ENCODE peak calls at places on chromosomes 12 and 14, in ten cellular contexts. Q is A549, K is progenitor cell of endocrine pancreas, M is right lobe of liver, C is HT1080, F is DMS153, E is mesenchymal stem cell, P is GM20000, G is tibial artery, I is kidney. U is an unnamed sample.
A peak's percentile ranks its signal among the peaks of the same experiment; 100 is the strongest.

GRCh38 chr12:52032431-52032796 is 18.8 kb upstream of the NR4A1 start:
- DNase-seq in I (peak; percentile 73), M (peak; percentile 57), K (no peak), E (peak; percentile 83), G (peak; percentile 93), Q (no peak), P (no peak), C (no peak), F (no peak), U (no peak)

GRCh38 chr14:96698846-96699543 is 98.2 kb upstream of the VRK1 start:
- DNase-seq in G (no peak), M (no peak), I (no peak), P (peak; percentile 52), F (no peak), E (no peak), K (no peak), C (no peak), Q (no peak), U (peak; percentile 25)

GRCh38 chr12:52903855-52904508 is 894 bp downstream of the KRT8 start:
- DNase-seq in I (peak; percentile 86), Q (peak; percentile 56), G (no peak), K (peak; percentile 76), F (peak; percentile 49), M (peak; percentile 83), E (peak; percentile 75), C (peak; percentile 76), P (peak; percentile 78), U (peak; percentile 40)

GRCh38 chr12:11779286-11779685 is 129.8 kb downstream of the ETV6 start:
- DNase-seq in F (no peak), G (no peak), Q (no peak), E (peak; percentile 63), C (peak; percentile 8), M (no peak), I (no peak), K (no peak), P (no peak), U (no peak)

GRCh38 chr12:112535637-112536366 is 117.1 kb downstream of the PTPN11 start:
- DNase-seq in C (no peak), G (no peak), P (no peak), Q (no peak), I (no peak), M (no peak), K (no peak), F (no peak), E (no peak), U (no peak)

GRCh38 chr12:127416796-127417195 is 850.2 kb upstream of the TMEM132C start:
- DNase-seq in K (no peak), G (no peak), E (no peak), F (no peak), I (no peak), M (no peak), P (no peak), Q (no peak), C (peak; percentile 76), U (no peak)

GRCh38 chr12:75489613-75490210 is 9.2 kb downstream of the GLIPR1 start:
- DNase-seq in I (no peak), K (no peak), Q (no peak), P (no peak), G (no peak), C (peak; percentile 87), E (no peak), M (no peak), F (no peak), U (no peak)

GRCh38 chr14:74551431-74551830 is 57.9 kb downstream of the ISCA2 start:
- DNase-seq in K (no peak), P (no peak), C (no peak), I (no peak), M (no peak), E (no peak), F (no peak), G (no peak), Q (no peak), U (no peak)

GRCh38 chr12:11785722-11786121 is 136.2 kb downstream of the ETV6 start:
- DNase-seq in K (no peak), M (no peak), C (no peak), G (no peak), F (no peak), E (no peak), I (no peak), Q (no peak), P (no peak), U (no peak)

GRCh38 chr14:22689186-22689585 is 45.0 kb upstream of the OR6J1 start:
- DNase-seq in P (no peak), Q (no peak), E (peak; percentile 93), M (no peak), K (no peak), G (no peak), F (no peak), C (peak; percentile 99), I (no peak), U (no peak)

GRCh38 chr12:57614178-57614947 is 3.1 kb downstream of the ARHGEF25 start:
- DNase-seq in P (peak; percentile 90), I (peak; percentile 45), F (no peak), Q (peak; percentile 51), G (no peak), C (no peak), M (no peak), E (no peak), K (no peak), U (no peak)

GRCh38 chr12:42960087-42960527 is 370.6 kb upstream of the PRICKLE1 start:
- DNase-seq in F (no peak), E (no peak), M (no peak), G (no peak), K (no peak), C (peak; percentile 91), P (no peak), Q (no peak), I (no peak), U (no peak)

GRCh38 chr14:51293149-51293925 is 53.3 kb downstream of the TMX1 start:
- DNase-seq in Q (no peak), C (no peak), G (peak; percentile 34), K (no peak), I (no peak), P (no peak), M (peak; percentile 20), E (peak; percentile 63), F (no peak), U (no peak)

GRCh38 chr14:52692248-52692962 is 3.0 kb downstream of the ERO1A start:
- DNase-seq in F (no peak), G (no peak), K (no peak), C (no peak), Q (no peak), E (peak; percentile 84), I (no peak), P (no peak), M (no peak), U (peak; percentile 76)

GRCh38 chr14:23645812-23646647 is 9.9 kb downstream of the DHRS2 start:
- DNase-seq in I (no peak), F (no peak), P (no peak), Q (no peak), E (no peak), C (peak; percentile 87), G (no peak), M (no peak), K (no peak), U (no peak)

GRCh38 chr14:103130965-103131364 is 7.7 kb downstream of the TNFAIP2 start:
- DNase-seq in C (peak; percentile 55), I (peak; percentile 92), G (peak; percentile 36), Q (no peak), K (no peak), E (no peak), P (no peak), M (no peak), F (no peak), U (no peak)

GRCh38 chr14:93103392-93104080 is 12.2 kb downstream of the ITPK1 start:
- DNase-seq in M (peak; percentile 53), F (peak; percentile 58), C (peak; percentile 64), I (peak; percentile 59), K (no peak), P (peak; percentile 87), E (peak; percentile 15), G (no peak), Q (no peak), U (peak; percentile 92)

GRCh38 chr12:72723732-72724131 is 451.6 kb downstream of the TRHDE start:
- DNase-seq in G (no peak), C (peak; percentile 3), Q (no peak), K (no peak), I (no peak), M (no peak), E (no peak), P (no peak), F (no peak), U (no peak)

GRCh38 chr12:115918763-115919162 is 358.7 kb downstream of the MED13L start:
- DNase-seq in P (no peak), G (no peak), M (no peak), I (no peak), Q (no peak), C (no peak), F (no peak), E (no peak), K (no peak), U (no peak)

GRCh38 chr12:4909397-4909733 is 340 bp upstream of the KCNA1 start:
- DNase-seq in E (no peak), K (peak; percentile 30), G (no peak), Q (no peak), I (no peak), P (peak; percentile 26), M (no peak), C (no peak), F (no peak), U (no peak)

GRCh38 chr12:106978035-106978800 is 8.7 kb downstream of the MTERF2 start:
- DNase-seq in E (no peak), K (no peak), G (peak; percentile 51), Q (no peak), C (no peak), M (peak; percentile 69), I (peak; percentile 80), P (no peak), F (peak; percentile 14), U (no peak)

GRCh38 chr14:57401501-57401900 is 11.1 kb downstream of the NAA30 start:
- DNase-seq in P (no peak), F (no peak), Q (no peak), K (no peak), C (no peak), E (no peak), I (no peak), G (no peak), M (no peak), U (no peak)

GRCh38 chr14:62882967-62883366 is 162.3 kb downstream of the KCNH5 start:
- DNase-seq in Q (no peak), E (no peak), C (no peak), I (no peak), F (no peak), P (no peak), M (no peak), K (no peak), G (no peak), U (no peak)

GRCh38 chr14:32525591-32525990 is 196.5 kb downstream of the AKAP6 start:
- DNase-seq in Q (no peak), C (no peak), E (no peak), F (no peak), G (no peak), M (no peak), P (no peak), K (no peak), I (no peak), U (no peak)

GRCh38 chr14:101588286-101588975 is 27.1 kb downstream of the DIO3 start:
- DNase-seq in Q (no peak), G (no peak), P (no peak), M (no peak), I (peak; percentile 37), C (no peak), K (no peak), F (no peak), E (no peak), U (no peak)

GRCh38 chr12:132154941-132155770 is 10.9 kb downstream of the NOC4L start:
- DNase-seq in C (no peak), G (no peak), E (no peak), M (peak; percentile 19), F (no peak), Q (no peak), I (peak; percentile 68), K (no peak), P (no peak), U (peak; percentile 57)

GRCh38 chr12:57235012-57235727 is 5.7 kb downstream of the SHMT2 start:
- DNase-seq in Q (no peak), E (peak; percentile 61), F (peak; percentile 76), M (peak; percentile 96), I (peak; percentile 90), P (no peak), C (no peak), G (peak; percentile 82), K (no peak), U (no peak)

GRCh38 chr12:104729091-104729490 is 229.0 kb downstream of the SLC41A2 start:
- DNase-seq in Q (no peak), E (no peak), C (no peak), G (no peak), K (no peak), M (no peak), F (no peak), I (no peak), P (no peak), U (no peak)

U was measured in activated CD8-positive, alpha-beta T cell treated with anti-CD3 and anti-CD28 coated beads, Interleukin-2, amount 10 ng/mL, durations not matched to agents 7 days and 5 days.